ENCODE peak calls at places on chromosome 6, in seven cellular contexts. F is BJ, K is AG04449, C is colonic mucosa, J is body of pancreas, I is astrocyte of the spinal cord, A is LNCaP clone FGC. P is an unnamed sample.

GRCh38 chr6:36375644-36376155 is 11.8 kb downstream of the ETV7 start:
- DNase-seq in F (no peak), K (no peak), C (no peak), J (no peak), I (no peak), A (no peak), P (no peak)

GRCh38 chr6:145428656-145429173 is 306.6 kb downstream of the EPM2A start:
- DNase-seq in F (no peak), K (no peak), C (no peak), J (no peak), I (peak; percentile 6), A (no peak), P (no peak)

GRCh38 chr6:29965873-29966601 is 23.7 kb downstream of the HLA-A start:
- DNase-seq in F (no peak), K (no peak), C (peak; percentile 94), J (peak; percentile 91), I (peak; percentile 60), A (peak; percentile 52), P (no peak)

GRCh38 chr6:170224694-170225660 is 65.9 kb downstream of the DLL1 start:
- DNase-seq in F (peak; percentile 5), K (no peak), C (no peak), J (peak; percentile 88), I (peak; percentile 23), A (no peak), P (no peak)

GRCh38 chr6:16729183-16729696 is 32.0 kb downstream of the ATXN1 start:
- DNase-seq in F (no peak), K (no peak), C (no peak), J (no peak), I (peak; percentile 86), A (no peak), P (no peak)

GRCh38 chr6:72739368-72739779 is 117.5 kb downstream of the KCNQ5 start:
- DNase-seq in F (no peak), K (no peak), C (no peak), J (no peak), I (no peak), A (no peak), P (no peak)

GRCh38 chr6:106773482-106773881 is 144.1 kb downstream of the QRSL1 start:
- DNase-seq in F (no peak), K (no peak), C (no peak), J (peak; percentile 67), I (no peak), A (peak; percentile 25), P (no peak)

GRCh38 chr6:43468748-43469681 is 8.4 kb upstream of the TJAP1 start:
- DNase-seq in F (no peak), K (no peak), C (no peak), J (no peak), I (no peak), A (no peak), P (no peak)

GRCh38 chr6:161031721-161032495 is 40.3 kb downstream of the MAP3K4 start:
- DNase-seq in F (peak; percentile 9), K (peak; percentile 31), C (no peak), J (no peak), I (peak; percentile 65), A (no peak), P (no peak)

GRCh38 chr6:4660377-4661321 is 115.6 kb upstream of the CDYL start:
- DNase-seq in F (no peak), K (no peak), C (no peak), J (no peak), I (no peak), A (no peak), P (no peak)

GRCh38 chr6:38346291-38347079 is 293.2 kb downstream of the BTBD9 start:
- DNase-seq in F (peak; percentile 82), K (peak; percentile 91), C (no peak), J (no peak), I (peak; percentile 96), A (no peak), P (peak; percentile 64)

GRCh38 chr6:155335265-155335664 is 21.0 kb upstream of the TFB1M start:
- DNase-seq in F (no peak), K (no peak), C (no peak), J (no peak), I (no peak), A (no peak), P (no peak)

GRCh38 chr6:85015396-85015990 is 251.1 kb upstream of the TBX18 start:
- DNase-seq in F (no peak), K (no peak), C (peak; percentile 34), J (peak; percentile 25), I (peak; percentile 78), A (peak; percentile 22), P (peak; percentile 22)

GRCh38 chr6:3455121-3455489 is 1.7 kb downstream of the SLC22A23 start:
- DNase-seq in F (no peak), K (no peak), C (peak; percentile 72), J (peak; percentile 33), I (no peak), A (no peak), P (no peak)

GRCh38 chr6:99425647-99426453 is 742 bp upstream of the PNISR start:
- DNase-seq in F (peak; percentile 66), K (no peak), C (peak; percentile 92), J (peak; percentile 80), I (peak; percentile 92), A (peak; percentile 85), P (peak; percentile 84)
- TF ChIP-seq CTCF in F (peak; percentile 57), K (peak; percentile 46), C (peak; percentile 26), J (peak; percentile 48), I (peak; percentile 58), A (peak; percentile 61), P (peak; percentile 65)

DNA sequence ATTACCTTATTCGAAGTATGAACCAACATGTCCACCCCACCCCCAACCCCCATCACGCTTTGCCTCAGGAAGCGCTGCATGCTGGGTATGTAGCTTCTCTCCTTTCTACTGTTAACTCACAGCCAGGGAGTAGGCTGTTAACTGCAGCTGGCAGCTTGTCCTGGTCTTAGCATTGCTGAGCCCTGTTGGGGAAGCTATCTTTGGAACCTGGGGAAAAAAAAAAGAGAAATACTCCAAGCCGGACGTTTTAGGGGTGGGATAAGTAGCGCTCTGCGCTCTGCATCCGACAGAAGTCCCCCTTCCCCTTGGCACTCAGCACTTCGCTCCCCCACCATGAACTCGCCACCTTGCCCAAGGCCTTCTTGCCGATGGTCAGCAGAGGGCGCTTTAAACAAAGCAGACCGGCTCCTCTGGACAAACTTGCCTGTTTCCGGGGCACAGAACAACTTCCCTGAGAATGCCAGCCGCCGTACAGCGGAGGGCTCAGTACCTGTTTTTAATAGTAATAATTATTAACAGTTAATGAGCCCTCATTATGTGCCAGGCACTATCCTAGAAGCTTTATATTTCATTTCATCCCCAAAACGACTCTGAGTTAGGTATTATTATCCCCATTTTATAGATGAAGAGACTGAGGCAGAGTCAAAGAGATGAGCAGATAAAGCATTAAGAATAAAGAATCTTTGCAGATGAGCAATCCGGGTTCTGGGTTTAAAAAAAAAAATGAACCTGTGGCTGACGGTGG is 35.2 kb upstream of the MDFI start:
- DNase-seq in F (no peak), K (no peak), C (peak; percentile 88), J (peak; percentile 86), I (peak; percentile 84), A (peak; percentile 56), P (peak; percentile 29)
- H3K4me3 ChIP-seq in F (no peak overlapping the region), K (no peak overlapping the region), C (no peak overlapping the region), J (no peak overlapping the region), I (no peak overlapping the region), A (peak overlapping the region; percentile 28), P (peak overlapping the region; percentile 7)

GRCh38 chr6:31396422-31397152 is 6.8 kb upstream of the MICA start:
- DNase-seq in F (no peak), K (no peak), C (peak; percentile 96), J (peak; percentile 87), I (peak; percentile 65), A (peak; percentile 32), P (no peak)
- TF ChIP-seq CTCF in F (peak; percentile 87), K (peak; percentile 82), C (peak; percentile 94), J (peak; percentile 78), I (peak; percentile 82), A (peak; percentile 87), P (peak; percentile 78)

DNA sequence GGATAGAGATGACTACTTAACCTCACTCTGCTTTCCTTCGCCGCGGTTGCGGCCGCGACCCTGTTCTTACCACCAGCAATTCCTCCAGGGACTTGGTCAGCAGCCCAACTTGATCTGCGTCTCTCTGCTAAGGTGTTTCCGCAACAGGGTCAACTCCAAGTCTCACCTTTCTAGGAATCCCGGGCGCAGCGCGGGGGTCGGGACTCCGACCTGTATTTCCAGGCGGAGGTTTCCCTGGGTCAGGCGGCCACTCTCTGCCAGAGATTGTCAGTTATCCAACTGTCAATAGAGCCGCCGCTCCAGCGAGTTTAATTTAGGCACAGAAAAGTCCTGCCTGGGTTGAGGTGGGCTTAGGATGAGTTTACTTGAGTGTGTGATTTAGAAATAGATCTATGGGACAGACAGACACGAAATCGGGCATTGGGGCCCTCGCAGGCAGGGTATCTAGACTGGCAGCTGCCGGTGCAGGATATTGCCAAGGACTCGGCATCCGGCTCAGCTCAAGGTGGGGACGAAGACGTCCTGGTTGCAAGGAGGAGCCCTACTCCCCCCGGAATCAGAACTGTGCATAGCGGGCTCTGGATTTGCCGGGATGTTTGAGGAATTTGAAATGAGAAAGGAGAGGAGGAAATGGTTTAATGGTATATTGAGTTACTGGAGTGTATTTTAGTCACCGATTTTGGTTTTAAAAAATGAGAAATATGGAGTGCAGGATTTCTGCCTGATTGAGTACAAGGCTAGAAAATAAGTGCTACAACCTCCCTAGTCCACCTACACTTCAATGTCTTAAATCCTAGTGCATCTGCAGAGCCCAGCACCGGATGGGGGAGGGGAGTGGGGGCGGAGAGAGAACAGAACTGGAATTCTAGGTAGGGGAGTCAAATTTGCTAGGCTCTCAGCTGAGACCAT is 23.7 kb downstream of the POM121L2 start:
- DNase-seq in F (no peak), K (no peak), C (no peak), J (no peak), I (no peak), A (no peak), P (no peak)
- H3K4me3 ChIP-seq in F (no peak overlapping the region), K (no peak overlapping the region), C (no peak overlapping the region), J (no peak overlapping the region), I (peak overlapping the region; percentile 8), A (peak overlapping the region; percentile 45), P (peak overlapping the region; percentile 44)

DNA sequence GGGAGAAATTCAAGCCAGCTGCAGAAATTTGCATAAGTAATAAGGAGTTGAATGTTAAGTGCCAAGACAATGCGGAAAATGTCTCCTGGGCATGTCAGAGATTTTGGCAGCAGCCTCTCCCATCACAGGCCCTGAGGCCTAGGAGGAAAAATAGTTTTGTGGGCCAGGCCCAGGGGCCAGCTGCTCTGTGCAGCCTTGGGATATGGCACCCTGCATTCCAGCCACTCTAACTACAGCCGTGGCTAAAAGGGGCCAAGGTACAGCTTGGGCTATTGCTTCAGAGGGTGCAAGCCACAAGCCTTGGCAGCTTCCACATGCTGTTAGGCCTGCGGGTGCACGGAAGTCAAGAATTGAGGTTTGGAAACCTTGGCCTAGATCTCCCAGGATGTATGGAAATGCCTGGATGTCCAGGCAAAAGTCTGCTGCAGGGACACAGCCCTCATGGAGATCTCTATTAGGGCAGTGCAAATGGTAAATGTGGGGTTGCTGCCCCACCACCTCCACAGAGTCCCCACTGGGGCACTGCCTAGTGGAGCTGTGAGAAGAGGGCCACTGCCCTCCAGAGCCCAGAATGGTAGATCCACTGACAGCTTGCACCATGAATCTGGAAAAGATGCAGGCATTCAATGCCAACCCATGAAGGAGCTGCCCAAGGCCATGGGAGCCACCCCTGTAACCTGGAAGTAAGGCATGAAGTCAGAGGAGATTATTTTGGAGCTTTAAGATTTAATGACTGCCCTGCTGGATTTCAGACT is 126.5 kb downstream of the DTNBP1 start:
- DNase-seq in F (no peak), K (no peak), C (no peak), J (no peak), I (no peak), A (no peak), P (no peak)
- TF ChIP-seq CTCF in F (no peak), K (no peak), C (no peak), J (no peak), I (no peak), A (no peak), P (no peak)

P was measured in epithelial cell of proximal tubule.